ENCODE peak calls at places on chromosomes 5 and 9, in five cellular contexts. R is tibial nerve, Q is heart right ventricle, O is fibroblast of lung, K is heart left ventricle. P is an unnamed sample.
A peak's percentile ranks its signal among the peaks of the same experiment; 100 is the strongest.

GRCh38 chr9:115118471-115119156 is 657 bp upstream of the TNC start:
- DNase-seq in Q (peak; percentile 21), K (peak; percentile 18), O (peak; percentile 94), R (peak; percentile 38), P (peak; percentile 19)

GRCh38 chr5:75057551-75057950 is 5.2 kb upstream of the GCNT4 start:
- DNase-seq in K (no peak), R (no peak), O (no peak), Q (no peak), P (no peak)

GRCh38 chr5:139276426-139276825 is 17.1 kb upstream of the MATR3 start:
- DNase-seq in Q (no peak), R (no peak), O (no peak), K (no peak), P (no peak)

GRCh38 chr5:116544542-116545241 is 29.9 kb downstream of the SEMA6A start:
- DNase-seq in Q (no peak), K (no peak), O (no peak), R (no peak), P (no peak)

GRCh38 chr5:126004636-126005035 is 418.6 kb upstream of the GRAMD2B start:
- DNase-seq in O (peak; percentile 10), Q (no peak), K (no peak), R (no peak), P (no peak)

GRCh38 chr5:53343187-53343586 is 137.2 kb upstream of the FST start:
- DNase-seq in Q (peak; percentile 4), K (no peak), O (peak; percentile 98), R (no peak), P (no peak)

GRCh38 chr5:72702881-72703434 is 113.5 kb upstream of the TNPO1 start:
- DNase-seq in K (no peak), R (no peak), Q (no peak), O (no peak), P (no peak)

GRCh38 chr5:83987513-83988292 is 267.0 kb upstream of the HAPLN1 start:
- DNase-seq in Q (no peak), R (no peak), O (peak; percentile 20), K (no peak), P (no peak)

GRCh38 chr5:159916841-159917761 is 819 bp downstream of the ADRA1B start:
- DNase-seq in O (no peak), K (no peak), Q (no peak), R (no peak), P (no peak)

GRCh38 chr9:4832786-4833579 is 40.2 kb downstream of the RCL1 start:
- DNase-seq in K (no peak), Q (no peak), O (peak; percentile 100), R (no peak), P (no peak)

GRCh38 chr9:4048441-4048840 is 251.4 kb downstream of the GLIS3 start:
- DNase-seq in R (no peak), K (no peak), O (peak; percentile 47), Q (no peak), P (no peak)

GRCh38 chr5:122415481-122416120 is 103.6 kb downstream of the SNCAIP start:
- DNase-seq in R (peak; percentile 40), K (peak; percentile 40), Q (peak; percentile 39), O (peak; percentile 62), P (peak; percentile 79)

GRCh38 chr9:113602126-113603119 is 138.9 kb downstream of the RGS3 start:
- DNase-seq in O (peak; percentile 84), R (no peak), Q (peak; percentile 87), K (peak; percentile 86), P (peak; percentile 76)

GRCh38 chr9:113302792-113303418 is at the start of gene RNF183:
- DNase-seq in R (no peak), Q (no peak), O (no peak), K (no peak), P (no peak)

GRCh38 chr5:94442971-94443370 is 175.4 kb downstream of the KIAA0825 start:
- DNase-seq in R (no peak), K (no peak), O (no peak), Q (no peak), P (no peak)

GRCh38 chr9:77981907-77982306 is 49.7 kb downstream of the GNAQ start:
- DNase-seq in R (no peak), K (no peak), Q (no peak), O (no peak), P (no peak)

GRCh38 chr9:77982985-77983662 is 48.5 kb downstream of the GNAQ start:
- DNase-seq in Q (no peak), O (no peak), K (no peak), R (no peak), P (no peak)

GRCh38 chr9:77978086-77978781 is 53.4 kb downstream of the GNAQ start:
- DNase-seq in K (no peak), O (no peak), R (no peak), Q (no peak), P (no peak)

GRCh38 chr9:77981332-77981731 is 50.3 kb downstream of the GNAQ start:
- DNase-seq in Q (no peak), K (no peak), R (no peak), O (peak; percentile 65), P (no peak)

GRCh38 chr9:77980622-77981021 is 51.0 kb downstream of the GNAQ start:
- DNase-seq in Q (no peak), R (no peak), O (peak; percentile 67), K (no peak), P (no peak)
- H3K27ac ChIP-seq in Q (no peak overlapping the region), R (no peak overlapping the region), O (no peak overlapping the region), K (no peak overlapping the region), P (no peak overlapping the region)

DNA sequence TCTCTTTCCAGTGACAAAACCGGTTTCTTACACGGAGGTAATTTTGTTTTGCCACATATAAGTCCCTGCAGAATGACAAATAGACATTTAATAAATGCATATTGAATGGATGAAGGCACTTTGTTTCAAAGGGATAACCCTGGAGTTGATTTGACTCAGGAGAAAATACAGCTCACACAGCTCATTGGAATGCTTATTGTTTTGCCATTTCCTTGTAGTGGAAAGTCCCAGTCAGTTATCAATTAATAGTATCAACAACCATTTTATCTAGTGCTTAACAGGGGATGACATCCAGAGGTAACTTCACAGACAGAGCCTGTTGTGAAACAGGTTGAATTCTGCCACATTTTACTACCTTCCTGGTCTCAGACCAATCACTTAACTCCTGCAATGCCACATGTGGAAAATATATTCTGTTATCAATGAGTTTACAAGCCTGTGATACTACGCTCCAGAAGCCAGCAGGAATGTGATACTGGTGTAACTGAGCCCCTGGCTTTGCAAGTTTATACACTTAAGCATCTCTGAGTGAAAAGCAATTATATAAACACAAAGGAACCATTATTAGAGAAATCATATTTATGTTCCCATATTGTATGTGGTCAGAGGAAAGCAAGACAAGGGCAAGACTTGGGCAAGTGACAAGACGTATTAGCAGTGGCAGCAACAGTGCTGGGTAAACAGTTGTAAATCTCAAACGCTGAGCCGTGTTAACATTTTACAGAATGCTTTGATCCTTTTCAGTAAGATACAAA is 123.2 kb upstream of the ANKRD55 start:
- DNase-seq in R (no peak), K (no peak), Q (no peak), O (no peak), P (no peak)
- H3K4me1 ChIP-seq in R (peaks cover 22% of the 10 kb centered on the region), K (peaks cover 44% of the 10 kb centered on the region), Q (peaks cover 17% of the 10 kb centered on the region), O (no peaks in the 10 kb centered on the region), P (peaks cover 35% of the 10 kb centered on the region)

GRCh38 chr9:37966443-37967271 is 62.7 kb upstream of the SLC25A51 start:
- DNase-seq in Q (no peak), K (no peak), O (peak; percentile 41), R (no peak), P (no peak)

GRCh38 chr9:37969130-37969529 is 65.2 kb upstream of the SLC25A51 start:
- DNase-seq in K (peak; percentile 70), R (no peak), O (peak; percentile 66), Q (peak; percentile 57), P (peak; percentile 46)

GRCh38 chr9:37968228-37968672 is 64.3 kb upstream of the SLC25A51 start:
- DNase-seq in K (no peak), Q (no peak), R (no peak), O (peak; percentile 79), P (no peak)

GRCh38 chr9:37967681-37968080 is 63.8 kb upstream of the SLC25A51 start:
- DNase-seq in Q (no peak), R (no peak), O (no peak), K (no peak), P (no peak)

GRCh38 chr9:37967272-37967581 is 63.3 kb upstream of the SLC25A51 start:
- DNase-seq in R (no peak), O (no peak), K (no peak), Q (no peak), P (no peak)
- TF ChIP-seq CTCF in R (no peak), O (no peak), K (no peak), Q (no peak), P (no peak)

GRCh38 chr5:59064256-59064655 is 481.4 kb downstream of the RAB3C start:
- DNase-seq in K (no peak), Q (no peak), R (no peak), O (no peak), P (no peak)
- H3K27ac ChIP-seq in K (no peak overlapping the region), Q (no peak overlapping the region), R (no peak overlapping the region), O (no peak overlapping the region), P (no peak overlapping the region)

DNA sequence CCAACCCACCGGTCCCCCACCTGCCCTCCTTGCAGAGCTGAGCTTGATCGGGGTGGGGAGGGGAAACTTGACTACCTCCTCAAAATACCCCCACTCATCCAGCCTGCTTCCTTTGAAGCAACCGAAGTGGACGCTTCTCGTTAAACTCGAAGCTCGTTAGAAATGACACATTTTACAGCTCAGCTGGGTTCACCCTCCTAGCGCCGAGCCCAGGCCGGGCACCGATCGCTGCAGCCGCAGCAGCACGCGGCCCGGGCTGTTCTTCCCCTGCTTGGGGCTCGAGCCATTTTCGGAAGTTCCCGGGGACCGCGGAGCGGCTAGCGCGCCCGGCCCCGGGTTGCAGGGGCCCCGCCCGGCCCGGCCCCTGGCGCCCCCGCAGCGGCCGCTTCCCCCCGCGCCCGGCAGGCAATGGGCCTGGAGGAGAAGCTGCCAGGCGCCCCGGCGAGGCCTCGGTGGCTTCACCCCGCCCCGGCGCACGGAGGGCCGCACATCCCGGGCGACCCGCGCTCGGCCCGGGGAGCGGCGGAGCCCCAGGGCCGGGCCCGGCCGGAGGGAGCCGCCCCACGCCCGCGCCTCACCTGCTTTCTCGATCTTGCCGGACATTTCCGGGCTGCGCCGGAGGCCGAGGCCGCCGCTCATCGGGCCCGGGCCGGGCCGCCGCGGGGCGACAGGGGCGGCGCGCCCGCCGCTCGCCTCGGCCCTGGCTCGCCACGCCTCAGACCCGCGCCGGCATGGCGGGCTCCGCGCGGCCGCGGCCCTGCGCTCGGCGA is 499 bp downstream of the RAPGEF1 start:
- DNase-seq in K (peak; percentile 61), Q (peak; percentile 34), O (peak; percentile 28), R (no peak), P (peak; percentile 35)
- H3K4me1 ChIP-seq in K (peaks cover 59% of the 10 kb centered on the region), Q (peaks cover 54% of the 10 kb centered on the region), O (peaks cover 6% of the 10 kb centered on the region), R (peaks cover 18% of the 10 kb centered on the region), P (peaks cover 9% of the 10 kb centered on the region)

DNA sequence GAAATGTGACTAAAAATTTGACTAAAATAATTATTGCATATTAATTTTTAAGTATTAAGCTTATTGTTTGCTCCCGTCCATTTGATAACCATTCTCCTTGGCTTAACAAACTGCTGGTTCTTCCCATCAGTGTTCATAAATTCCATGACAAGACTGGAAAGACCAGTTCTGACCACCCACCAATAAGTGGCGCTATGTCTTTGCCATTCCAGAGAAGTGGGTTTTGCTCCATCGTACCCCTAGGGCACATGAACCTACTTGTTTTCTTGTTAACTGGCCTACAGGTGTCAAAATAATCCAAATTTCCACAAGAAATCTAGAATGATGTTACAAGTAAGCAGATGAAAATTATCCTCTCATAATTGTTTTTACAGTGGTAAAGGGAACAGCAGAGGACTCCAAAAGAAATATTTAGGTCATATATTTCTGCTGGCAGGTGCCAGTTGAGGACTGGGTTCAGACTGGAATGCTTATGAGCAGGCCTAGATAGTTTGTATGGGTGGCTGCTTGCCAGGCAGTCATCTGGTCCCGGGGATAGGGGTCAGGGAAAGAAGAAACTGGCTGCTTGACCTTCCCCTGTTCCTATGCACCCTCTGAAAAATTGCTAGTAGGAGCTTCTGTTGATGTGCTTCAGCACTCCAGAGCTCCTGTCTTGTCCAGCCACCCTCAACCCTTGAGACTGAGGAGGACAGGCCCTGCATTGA is 283.1 kb upstream of the ADAMTSL1 start:
- DNase-seq in K (no peak), R (no peak), O (no peak), Q (no peak), P (no peak)
- TF ChIP-seq CTCF in K (no peak), R (no peak), O (no peak), Q (no peak), P (no peak)

GRCh38 chr5:150263801-150264621 is 25.6 kb downstream of the CAMK2A start:
- DNase-seq in R (peak; percentile 12), Q (no peak), O (peak; percentile 92), K (no peak), P (no peak)
- H3K27ac ChIP-seq in R (no peak overlapping the region), Q (no peak overlapping the region), O (peak overlapping the region; percentile 52), K (no peak overlapping the region), P (no peak overlapping the region)

P was measured in testis.